ENCODE peak calls at places on chromosomes 2 and 18, in six cellular contexts. N is activated T-cell treated with anti-CD3 and anti-CD28 coated beads, Interleukin-2, amount 50 U/mL, for 72 hours; Z is iris pigment epithelial cell; O is DMS153; C is tibial artery; U is aorta. A is an unnamed sample.

GRCh38 chr2:53131416-53131815 is 636.2 kb upstream of the CHAC2 start:
- DNase-seq in N (no peak), O (no peak), U (no peak), C (no peak), Z (peak; percentile 77), A (no peak)

GRCh38 chr2:16150456-16151280 is 210.3 kb downstream of the MYCN start:
- DNase-seq in N (no peak), U (no peak), C (no peak), Z (no peak), O (no peak), A (no peak)

GRCh38 chr18:4096501-4096900 is 358.6 kb downstream of the DLGAP1 start:
- DNase-seq in Z (no peak), U (no peak), C (no peak), N (no peak), O (no peak), A (no peak)

GRCh38 chr2:179139506-179139905 is 89.6 kb upstream of the CCDC141 start:
- DNase-seq in Z (no peak), C (no peak), N (peak; percentile 42), U (no peak), O (no peak), A (no peak)

GRCh38 chr18:49400398-49401072 is 59.9 kb downstream of the DYM start:
- DNase-seq in Z (peak; percentile 31), U (no peak), C (no peak), N (no peak), O (no peak), A (no peak)

GRCh38 chr2:240510513-240511210 is 47.1 kb downstream of the ANKMY1 start:
- DNase-seq in N (no peak), O (no peak), Z (no peak), U (no peak), C (no peak), A (no peak)

GRCh38 chr18:48997985-48998831 is 47.4 kb upstream of the SMAD7 start:
- DNase-seq in N (no peak), Z (peak; percentile 94), U (peak; percentile 91), O (peak; percentile 39), C (peak; percentile 86), A (peak; percentile 49)

GRCh38 chr18:13378150-13378549 is 159.6 kb downstream of the LDLRAD4 start:
- DNase-seq in N (no peak), Z (no peak), O (no peak), C (no peak), U (no peak), A (no peak)

GRCh38 chr2:156466739-156467405 is 30.7 kb downstream of the GPD2 start:
- DNase-seq in N (no peak), Z (peak; percentile 74), O (no peak), C (peak; percentile 30), U (peak; percentile 55), A (peak; percentile 37)

GRCh38 chr2:231152800-231153557 is 28.1 kb upstream of the HTR2B start:
- DNase-seq in O (no peak), C (no peak), N (no peak), U (no peak), Z (peak; percentile 82), A (no peak)

GRCh38 chr2:45860136-45861106 is 208.9 kb downstream of the PRKCE start:
- DNase-seq in Z (peak; percentile 41), U (peak; percentile 51), C (peak; percentile 44), N (peak; percentile 14), O (no peak), A (peak; percentile 51)

GRCh38 chr2:114192362-114192761 is 250.1 kb upstream of the DPP10 start:
- DNase-seq in N (no peak), C (no peak), O (no peak), U (no peak), Z (peak; percentile 14), A (no peak)

GRCh38 chr2:206368933-206369569 is 74.3 kb upstream of the ADAM23 start:
- DNase-seq in Z (peak; percentile 7), C (no peak), N (no peak), O (no peak), U (no peak), A (no peak)

GRCh38 chr2:240875228-240876034 is 6.8 kb downstream of the AGXT start:
- DNase-seq in N (no peak), C (no peak), U (peak; percentile 41), Z (no peak), O (no peak), A (no peak)

GRCh38 chr2:18545384-18545783 is 15.1 kb downstream of the RDH14 start:
- DNase-seq in O (no peak), Z (peak; percentile 78), N (no peak), U (no peak), C (no peak), A (no peak)

GRCh38 chr2:60987041-60987440 is 30.5 kb upstream of the PEX13 start:
- DNase-seq in Z (no peak), U (no peak), C (no peak), N (no peak), O (no peak), A (no peak)

GRCh38 chr18:666177-666576 is 8.7 kb downstream of the TYMS start:
- DNase-seq in C (no peak), Z (no peak), U (no peak), O (no peak), N (no peak), A (no peak)

GRCh38 chr2:145114726-145115125 is 594.8 kb upstream of the ZEB2 start:
- DNase-seq in N (no peak), U (no peak), Z (peak; percentile 14), C (no peak), O (no peak), A (no peak)

GRCh38 chr2:106137944-106138903 is 55.9 kb downstream of the UXS1 start:
- DNase-seq in N (no peak), U (no peak), O (no peak), C (no peak), Z (peak; percentile 31), A (no peak)

GRCh38 chr2:104977958-104978357 is 59.9 kb upstream of the MRPS9 start:
- DNase-seq in Z (no peak), U (no peak), N (no peak), O (no peak), C (no peak), A (no peak)

GRCh38 chr2:141957827-141958440 is 172.9 kb downstream of the LRP1B start:
- DNase-seq in U (no peak), C (no peak), Z (no peak), O (no peak), N (no peak), A (no peak)

GRCh38 chr18:73942081-73942625 is 205.5 kb downstream of the FBXO15 start:
- DNase-seq in N (no peak), C (no peak), O (peak; percentile 95), Z (no peak), U (no peak), A (no peak)

GRCh38 chr2:168961450-168962229 is 60.5 kb downstream of the G6PC2 start:
- DNase-seq in O (peak; percentile 52), C (no peak), U (no peak), N (peak; percentile 48), Z (peak; percentile 78), A (no peak)

GRCh38 chr2:190812506-190813294 is 67.9 kb upstream of the GLS start:
- DNase-seq in O (no peak), C (no peak), Z (peak; percentile 67), U (no peak), N (no peak), A (no peak)

GRCh38 chr2:128299628-128300027 is 19.0 kb downstream of the HS6ST1 start:
- DNase-seq in C (no peak), O (no peak), U (no peak), Z (no peak), N (no peak), A (no peak)

GRCh38 chr2:8514748-8515389 is 167.0 kb upstream of the ID2 start:
- DNase-seq in N (peak; percentile 59), Z (no peak), C (no peak), U (no peak), O (no peak), A (no peak)

GRCh38 chr2:73291461-73292315 is 1.7 kb downstream of the EGR4 start:
- DNase-seq in O (no peak), N (peak; percentile 12), C (no peak), Z (no peak), U (peak; percentile 48), A (no peak)

GRCh38 chr18:62521588-62521987 is 1.2 kb upstream of the ZCCHC2 start:
- DNase-seq in C (no peak), O (no peak), Z (peak; percentile 51), U (no peak), N (no peak), A (no peak)

GRCh38 chr2:218883491-218884490 is 3.1 kb downstream of the WNT10A start:
- DNase-seq in Z (peak; percentile 16), N (no peak), U (peak; percentile 45), O (no peak), C (no peak), A (no peak)

GRCh38 chr2:150610670-150611279 is 123.3 kb upstream of the RND3 start:
- DNase-seq in N (no peak), O (no peak), Z (peak; percentile 64), C (no peak), U (no peak), A (no peak)

GRCh38 chr18:25422230-25422629 is 70.3 kb upstream of the ZNF521 start:
- DNase-seq in N (no peak), U (no peak), C (no peak), Z (peak; percentile 20), O (no peak), A (no peak)

GRCh38 chr2:14673351-14673875 is 40.9 kb downstream of the LRATD1 start:
- DNase-seq in U (no peak), N (no peak), Z (peak; percentile 11), O (no peak), C (no peak), A (no peak)

GRCh38 chr2:18721038-18721922 is 131.9 kb upstream of the NT5C1B start:
- DNase-seq in C (no peak), N (no peak), Z (peak; percentile 65), O (no peak), U (peak; percentile 58), A (no peak)

GRCh38 chr2:49080681-49081080 is 73.6 kb downstream of the FSHR start:
- DNase-seq in Z (no peak), O (no peak), C (no peak), U (no peak), N (no peak), A (no peak)